ENCODE peak calls at places on chromosomes 16 and 17, in seven cellular contexts. One of them, this sample, is unnamed.

GRCh38 chr16:30065943-30066881 is 652 bp downstream of the ALDOA start:
- DNase-seq in right lobe of liver: peak; percentile 60
- DNase-seq in uterus: peak; percentile 73
- DNase-seq in tibial nerve: no peak
- DNase-seq in adrenal gland: peak; percentile 62
- DNase-seq in body of pancreas: no peak
- DNase-seq in NB4: peak; percentile 77
- DNase-seq in this sample: peak; percentile 45

GRCh38 chr16:78988361-78988992 is 612.1 kb downstream of the MAF start:
- DNase-seq in body of pancreas: no peak
- DNase-seq in adrenal gland: no peak
- DNase-seq in uterus: no peak
- DNase-seq in NB4: peak; percentile 70
- DNase-seq in tibial nerve: no peak
- DNase-seq in right lobe of liver: no peak
- DNase-seq in this sample: no peak

GRCh38 chr17:5702951-5703510 is 118.7 kb upstream of the NLRP1 start:
- DNase-seq in uterus: no peak
- DNase-seq in body of pancreas: no peak
- DNase-seq in NB4: no peak
- DNase-seq in adrenal gland: no peak
- DNase-seq in right lobe of liver: no peak
- DNase-seq in tibial nerve: no peak
- DNase-seq in this sample: no peak

GRCh38 chr17:39737761-39738567 is at the start of gene GRB7:
- DNase-seq in tibial nerve: no peak
- DNase-seq in NB4: no peak
- DNase-seq in adrenal gland: no peak
- DNase-seq in body of pancreas: peak; percentile 97
- DNase-seq in uterus: peak; percentile 47
- DNase-seq in right lobe of liver: peak; percentile 89
- DNase-seq in this sample: no peak

GRCh38 chr16:3642397-3643094 is 11.9 kb upstream of the DNASE1 start:
- DNase-seq in uterus: no peak
- DNase-seq in tibial nerve: no peak
- DNase-seq in NB4: no peak
- DNase-seq in adrenal gland: peak; percentile 81
- DNase-seq in body of pancreas: no peak
- DNase-seq in right lobe of liver: peak; percentile 40
- DNase-seq in this sample: no peak

GRCh38 chr17:1873418-1873817 is 43.6 kb downstream of the RPA1 start:
- DNase-seq in tibial nerve: no peak
- DNase-seq in right lobe of liver: no peak
- DNase-seq in NB4: no peak
- DNase-seq in adrenal gland: no peak
- DNase-seq in body of pancreas: no peak
- DNase-seq in uterus: no peak
- DNase-seq in this sample: no peak

GRCh38 chr17:39236383-39236927 is 10.7 kb upstream of the STAC2 start:
- DNase-seq in adrenal gland: no peak
- DNase-seq in NB4: no peak
- DNase-seq in right lobe of liver: no peak
- DNase-seq in tibial nerve: no peak
- DNase-seq in uterus: no peak
- DNase-seq in body of pancreas: no peak
- DNase-seq in this sample: no peak

GRCh38 chr16:64089697-64090096 is 1032.2 kb downstream of the CDH11 start:
- DNase-seq in adrenal gland: no peak
- DNase-seq in tibial nerve: peak; percentile 17
- DNase-seq in uterus: no peak
- DNase-seq in NB4: peak; percentile 42
- DNase-seq in right lobe of liver: no peak
- DNase-seq in body of pancreas: no peak
- DNase-seq in this sample: no peak

GRCh38 chr17:76137351-76138233 is 3.5 kb downstream of the FOXJ1 start:
- DNase-seq in body of pancreas: no peak
- DNase-seq in uterus: no peak
- DNase-seq in right lobe of liver: no peak
- DNase-seq in tibial nerve: no peak
- DNase-seq in adrenal gland: no peak
- DNase-seq in NB4: no peak
- DNase-seq in this sample: no peak

GRCh38 chr17:63740464-63741181 is 976 bp downstream of the STRADA start:
- DNase-seq in uterus: no peak
- DNase-seq in body of pancreas: no peak
- DNase-seq in NB4: no peak
- DNase-seq in tibial nerve: no peak
- DNase-seq in adrenal gland: no peak
- DNase-seq in right lobe of liver: no peak
- DNase-seq in this sample: no peak

GRCh38 chr16:48538746-48539484 is 71.1 kb downstream of the N4BP1 start:
- DNase-seq in right lobe of liver: no peak
- DNase-seq in adrenal gland: no peak
- DNase-seq in tibial nerve: no peak
- DNase-seq in uterus: no peak
- DNase-seq in NB4: no peak
- DNase-seq in body of pancreas: peak; percentile 28
- DNase-seq in this sample: no peak

GRCh38 chr17:45374501-45374900 is 57.7 kb upstream of the MAP3K14 start:
- DNase-seq in adrenal gland: no peak
- DNase-seq in uterus: no peak
- DNase-seq in body of pancreas: no peak
- DNase-seq in NB4: no peak
- DNase-seq in tibial nerve: no peak
- DNase-seq in right lobe of liver: peak; percentile 5
- DNase-seq in this sample: no peak

GRCh38 chr16:31135535-31136286 is at the start of gene PRSS8:
- DNase-seq in adrenal gland: no peak
- DNase-seq in right lobe of liver: peak; percentile 92
- DNase-seq in uterus: no peak
- DNase-seq in body of pancreas: peak; percentile 97
- DNase-seq in NB4: no peak
- DNase-seq in tibial nerve: no peak
- DNase-seq in this sample: no peak

GRCh38 chr17:49444384-49444783 is 29.7 kb upstream of the PHB1 start:
- DNase-seq in body of pancreas: no peak
- DNase-seq in right lobe of liver: no peak
- DNase-seq in uterus: no peak
- DNase-seq in NB4: no peak
- DNase-seq in adrenal gland: no peak
- DNase-seq in tibial nerve: no peak
- DNase-seq in this sample: no peak

GRCh38 chr17:1957037-1957436 is 68.1 kb downstream of the RTN4RL1 start:
- DNase-seq in tibial nerve: no peak
- DNase-seq in body of pancreas: no peak
- DNase-seq in right lobe of liver: no peak
- DNase-seq in NB4: no peak
- DNase-seq in uterus: no peak
- DNase-seq in adrenal gland: no peak
- DNase-seq in this sample: no peak

GRCh38 chr17:50541916-50542688 is 4.9 kb upstream of the SPATA20 start:
- DNase-seq in NB4: peak; percentile 84
- DNase-seq in adrenal gland: peak; percentile 84
- DNase-seq in body of pancreas: peak; percentile 90
- DNase-seq in right lobe of liver: peak; percentile 92
- DNase-seq in tibial nerve: peak; percentile 75
- DNase-seq in uterus: peak; percentile 79
- DNase-seq in this sample: peak; percentile 89

GRCh38 chr16:12896562-12896961 is 4.8 kb upstream of the SHISA9 start:
- DNase-seq in right lobe of liver: no peak
- DNase-seq in uterus: no peak
- DNase-seq in tibial nerve: no peak
- DNase-seq in body of pancreas: peak; percentile 21
- DNase-seq in NB4: peak; percentile 53
- DNase-seq in adrenal gland: no peak
- DNase-seq in this sample: no peak

GRCh38 chr16:2163211-2163881 is 7.8 kb downstream of the TRAF7 start:
- DNase-seq in body of pancreas: no peak
- DNase-seq in tibial nerve: no peak
- DNase-seq in uterus: no peak
- DNase-seq in NB4: no peak
- DNase-seq in right lobe of liver: no peak
- DNase-seq in adrenal gland: no peak
- DNase-seq in this sample: no peak

GRCh38 chr16:15705064-15705565 is 55.1 kb downstream of the NDE1 start:
- DNase-seq in adrenal gland: no peak
- DNase-seq in right lobe of liver: no peak
- DNase-seq in body of pancreas: no peak
- DNase-seq in tibial nerve: no peak
- DNase-seq in uterus: no peak
- DNase-seq in NB4: no peak
- DNase-seq in this sample: no peak

GRCh38 chr17:43810226-43810715 is 22.7 kb downstream of the MPP3 start:
- DNase-seq in adrenal gland: no peak
- DNase-seq in body of pancreas: no peak
- DNase-seq in right lobe of liver: no peak
- DNase-seq in uterus: no peak
- DNase-seq in tibial nerve: no peak
- DNase-seq in NB4: no peak
- DNase-seq in this sample: no peak

GRCh38 chr17:57989011-57989345 is 924 bp upstream of the VEZF1 start:
- DNase-seq in NB4: no peak
- DNase-seq in adrenal gland: peak; percentile 48
- DNase-seq in right lobe of liver: no peak
- DNase-seq in uterus: no peak
- DNase-seq in body of pancreas: peak; percentile 43
- DNase-seq in tibial nerve: no peak
- DNase-seq in this sample: no peak

GRCh38 chr17:50088952-50089825 is 6.0 kb upstream of the PDK2 start:
- DNase-seq in NB4: no peak
- DNase-seq in uterus: no peak
- DNase-seq in adrenal gland: no peak
- DNase-seq in tibial nerve: no peak
- DNase-seq in body of pancreas: no peak
- DNase-seq in right lobe of liver: no peak
- DNase-seq in this sample: no peak

GRCh38 chr16:67528870-67529638 is 425 bp downstream of the RIPOR1 start:
- DNase-seq in NB4: peak; percentile 70
- DNase-seq in tibial nerve: no peak
- DNase-seq in body of pancreas: peak; percentile 34
- DNase-seq in adrenal gland: peak; percentile 32
- DNase-seq in uterus: peak; percentile 39
- DNase-seq in right lobe of liver: peak; percentile 73
- DNase-seq in this sample: peak; percentile 52
- TF ChIP-seq POLR2A in NB4: peak; percentile 40
- TF ChIP-seq POLR2A in tibial nerve: peak; percentile 53
- TF ChIP-seq POLR2A in body of pancreas: peak; percentile 51
- TF ChIP-seq POLR2A in adrenal gland: peak; percentile 55
- TF ChIP-seq POLR2A in uterus: no peak
- TF ChIP-seq POLR2A in right lobe of liver: peak; percentile 53
- TF ChIP-seq POLR2A in this sample: peak; percentile 56

GRCh38 chr17:27283057-27283456 is 10.9 kb upstream of the WSB1 start:
- DNase-seq in adrenal gland: no peak
- DNase-seq in uterus: no peak
- DNase-seq in tibial nerve: no peak
- DNase-seq in NB4: no peak
- DNase-seq in right lobe of liver: no peak
- DNase-seq in body of pancreas: no peak
- DNase-seq in this sample: no peak

GRCh38 chr17:27276653-27277156 is 17.2 kb upstream of the WSB1 start:
- DNase-seq in adrenal gland: no peak
- DNase-seq in body of pancreas: no peak
- DNase-seq in uterus: no peak
- DNase-seq in right lobe of liver: no peak
- DNase-seq in tibial nerve: no peak
- DNase-seq in NB4: peak; percentile 24
- DNase-seq in this sample: no peak

GRCh38 chr17:27281438-27281837 is 12.5 kb upstream of the WSB1 start:
- DNase-seq in tibial nerve: no peak
- DNase-seq in body of pancreas: no peak
- DNase-seq in uterus: no peak
- DNase-seq in adrenal gland: no peak
- DNase-seq in NB4: no peak
- DNase-seq in right lobe of liver: no peak
- DNase-seq in this sample: no peak

GRCh38 chr17:27282054-27282501 is 11.8 kb upstream of the WSB1 start:
- DNase-seq in tibial nerve: peak; percentile 48
- DNase-seq in adrenal gland: no peak
- DNase-seq in right lobe of liver: no peak
- DNase-seq in NB4: peak; percentile 75
- DNase-seq in uterus: peak; percentile 54
- DNase-seq in body of pancreas: no peak
- DNase-seq in this sample: no peak

GRCh38 chr17:27280527-27280926 is 13.4 kb upstream of the WSB1 start:
- DNase-seq in NB4: no peak
- DNase-seq in adrenal gland: no peak
- DNase-seq in body of pancreas: no peak
- DNase-seq in uterus: no peak
- DNase-seq in tibial nerve: no peak
- DNase-seq in right lobe of liver: no peak
- DNase-seq in this sample: no peak
- TF ChIP-seq CTCF in NB4: no peak
- TF ChIP-seq CTCF in adrenal gland: no peak
- TF ChIP-seq CTCF in body of pancreas: no peak
- TF ChIP-seq CTCF in uterus: no peak
- TF ChIP-seq CTCF in tibial nerve: no peak
- TF ChIP-seq CTCF in right lobe of liver: no peak
- TF ChIP-seq CTCF in this sample: no peak

GRCh38 chr16:89826531-89827382 is 1.5 kb upstream of the SPIRE2 start:
- DNase-seq in NB4: no peak
- DNase-seq in body of pancreas: no peak
- DNase-seq in adrenal gland: no peak
- DNase-seq in uterus: no peak
- DNase-seq in tibial nerve: no peak
- DNase-seq in right lobe of liver: no peak
- DNase-seq in this sample: no peak

GRCh38 chr16:89829630-89830437 is 1.6 kb downstream of the SPIRE2 start:
- DNase-seq in body of pancreas: no peak
- DNase-seq in right lobe of liver: no peak
- DNase-seq in NB4: no peak
- DNase-seq in uterus: no peak
- DNase-seq in adrenal gland: no peak
- DNase-seq in tibial nerve: no peak
- DNase-seq in this sample: no peak

GRCh38 chr16:89828870-89829629 is 775 bp downstream of the SPIRE2 start:
- DNase-seq in adrenal gland: no peak
- DNase-seq in right lobe of liver: no peak
- DNase-seq in NB4: no peak
- DNase-seq in body of pancreas: no peak
- DNase-seq in uterus: no peak
- DNase-seq in tibial nerve: no peak
- DNase-seq in this sample: no peak

GRCh38 chr16:89827383-89828198 is 684 bp upstream of the SPIRE2 start:
- DNase-seq in right lobe of liver: peak; percentile 85
- DNase-seq in NB4: peak; percentile 59
- DNase-seq in adrenal gland: peak; percentile 65
- DNase-seq in uterus: no peak
- DNase-seq in tibial nerve: no peak
- DNase-seq in body of pancreas: peak; percentile 52
- DNase-seq in this sample: no peak

GRCh38 chr16:89828199-89828869 is at the start of gene SPIRE2:
- DNase-seq in body of pancreas: peak; percentile 83
- DNase-seq in adrenal gland: peak; percentile 70
- DNase-seq in NB4: peak; percentile 84
- DNase-seq in uterus: peak; percentile 56
- DNase-seq in right lobe of liver: peak; percentile 74
- DNase-seq in tibial nerve: peak; percentile 38
- DNase-seq in this sample: peak; percentile 66
- TF ChIP-seq POLR2A in body of pancreas: no peak
- TF ChIP-seq POLR2A in adrenal gland: no peak
- TF ChIP-seq POLR2A in NB4: no peak
- TF ChIP-seq POLR2A in uterus: no peak
- TF ChIP-seq POLR2A in right lobe of liver: no peak
- TF ChIP-seq POLR2A in tibial nerve: no peak
- TF ChIP-seq POLR2A in this sample: no peak

GRCh38 chr16:527015-527903 is at the start of gene CAPN15:
- DNase-seq in NB4: peak; percentile 87
- DNase-seq in right lobe of liver: peak; percentile 91
- DNase-seq in body of pancreas: peak; percentile 89
- DNase-seq in uterus: peak; percentile 86
- DNase-seq in tibial nerve: peak; percentile 74
- DNase-seq in adrenal gland: peak; percentile 86
- DNase-seq in this sample: peak; percentile 92
- TF ChIP-seq CTCF in NB4: no peak
- TF ChIP-seq CTCF in right lobe of liver: no peak
- TF ChIP-seq CTCF in body of pancreas: no peak
- TF ChIP-seq CTCF in uterus: no peak
- TF ChIP-seq CTCF in tibial nerve: no peak
- TF ChIP-seq CTCF in adrenal gland: peak; percentile 31
- TF ChIP-seq CTCF in this sample: no peak

This sample was measured in ovary.